ENCODE peak calls at places on chromosomes 7 and 10, in ten cellular contexts. P is RPMI8226; T is substantia nigra; E is CD8-positive, alpha-beta T cell; D is AG04450; S is right cardiac atrium; J is SK-N-SH; B is fibroblast of lung; W is EL; N is psoas muscle. O is an unnamed sample.

GRCh38 chr7:90655566-90655965 is 59.4 kb downstream of the CDK14 start:
- DNase-seq in P (no peak), T (no peak), E (no peak), D (peak), S (no peak), J (no peak), B (peak), W (peak), N (no peak), O (peak)

GRCh38 chr10:21751341-21752310 is 217.6 kb downstream of the MLLT10 start:
- DNase-seq in P (no peak), T (no peak), E (no peak), D (no peak), S (no peak), J (no peak), B (no peak), W (no peak), N (no peak), O (no peak)

GRCh38 chr7:50528266-50529092 is 36.7 kb downstream of the DDC start:
- DNase-seq in P (no peak), T (no peak), E (no peak), D (no peak), S (no peak), J (no peak), B (no peak), W (no peak), N (no peak), O (no peak)

GRCh38 chr7:102891693-102892261 is 21.0 kb upstream of the LRRC17 start:
- DNase-seq in P (no peak), T (no peak), E (no peak), D (peak), S (peak), J (no peak), B (peak), W (peak), N (peak), O (peak)

GRCh38 chr10:124461642-124462347 is at the start of gene LHPP:
- DNase-seq in P (peak), T (peak), E (peak), D (peak), S (peak), J (peak), B (peak), W (peak), N (peak), O (peak)

GRCh38 chr10:26454891-26455290 is 16.8 kb downstream of the APBB1IP start:
- DNase-seq in P (no peak), T (no peak), E (no peak), D (no peak), S (no peak), J (no peak), B (no peak), W (no peak), N (no peak), O (no peak)

GRCh38 chr10:14009315-14010082 is 321.2 kb downstream of the FRMD4A start:
- DNase-seq in P (no peak), T (no peak), E (peak), D (peak), S (no peak), J (peak), B (peak), W (peak), N (no peak), O (peak)

GRCh38 chr10:80196270-80196949 is 8.9 kb downstream of the ANXA11 start:
- DNase-seq in P (peak), T (no peak), E (peak), D (no peak), S (peak), J (no peak), B (no peak), W (peak), N (peak), O (peak)

GRCh38 chr10:92208736-92209135 is 82.1 kb downstream of the CPEB3 start:
- DNase-seq in P (peak), T (no peak), E (no peak), D (no peak), S (no peak), J (no peak), B (peak), W (peak), N (no peak), O (peak)

GRCh38 chr10:31353574-31353973 is 34.6 kb downstream of the ZEB1 start:
- DNase-seq in P (no peak), T (no peak), E (no peak), D (no peak), S (no peak), J (no peak), B (peak), W (peak), N (no peak), O (peak)

GRCh38 chr10:81502677-81503359 is 372.2 kb upstream of the NRG3 start:
- DNase-seq in P (no peak), T (no peak), E (no peak), D (no peak), S (no peak), J (no peak), B (no peak), W (no peak), N (no peak), O (no peak)

GRCh38 chr7:138460649-138461607 is 869 bp downstream of the TRIM24 start:
- DNase-seq in P (peak), T (no peak), E (peak), D (no peak), S (peak), J (peak), B (peak), W (peak), N (peak), O (no peak)

GRCh38 chr7:25595931-25596330 is 367.6 kb upstream of the NPVF start:
- DNase-seq in P (no peak), T (no peak), E (no peak), D (no peak), S (no peak), J (peak), B (no peak), W (no peak), N (no peak), O (no peak)

O was measured in bronchial epithelial cell.